ENCODE peak calls at places on chromosomes 5 and 9, in nine cellular contexts. M is cardiac fibroblast, K is foreskin fibroblast, N is ovary, B is uterus, U is fibroblast of pulmonary artery, T is PC-9, S is dorsolateral prefrontal cortex, Y is PC-3. H is an unnamed sample.

GRCh38 chr5:74392698-74393431 is 247.7 kb downstream of the ENC1 start:
- DNase-seq in B (no peak), N (no peak), U (peak; percentile 70), Y (peak; percentile 40), T (peak; percentile 94), M (peak; percentile 69), K (no peak), S (no peak), H (no peak)

GRCh38 chr9:23551171-23551795 is 274.8 kb downstream of the ELAVL2 start:
- DNase-seq in K (no peak), S (no peak), M (no peak), B (no peak), T (no peak), N (no peak), Y (no peak), U (no peak), H (no peak)

GRCh38 chr9:31030741-31031202 is 1353.7 kb upstream of the ACO1 start:
- DNase-seq in N (no peak), M (peak; percentile 6), U (peak; percentile 53), T (no peak), Y (peak; percentile 7), S (no peak), B (no peak), K (no peak), H (peak; percentile 27)

GRCh38 chr5:72021651-72022357 is 85.5 kb upstream of the MAP1B start:
- DNase-seq in U (no peak), S (no peak), B (no peak), T (no peak), K (no peak), M (no peak), Y (no peak), N (no peak), H (no peak)

GRCh38 chr5:169393907-169394306 is 93.0 kb upstream of the SLIT3 start:
- DNase-seq in N (no peak), U (no peak), Y (no peak), S (no peak), T (no peak), M (no peak), B (no peak), K (no peak), H (no peak)

GRCh38 chr5:90557871-90558270 is 726 bp upstream of the ADGRV1 start:
- DNase-seq in Y (peak; percentile 21), N (no peak), U (no peak), M (no peak), T (no peak), S (no peak), K (no peak), B (no peak), H (no peak)

GRCh38 chr5:104540448-104540847 is 977.9 kb upstream of the NUDT12 start:
- DNase-seq in B (no peak), N (peak; percentile 16), M (peak; percentile 64), T (no peak), S (no peak), K (peak; percentile 17), Y (peak; percentile 91), U (peak; percentile 79), H (peak; percentile 59)

GRCh38 chr5:172173771-172174170 is 14.3 kb downstream of the STK10 start:
- DNase-seq in M (peak; percentile 90), U (peak; percentile 46), K (no peak), Y (peak; percentile 90), S (no peak), B (no peak), N (no peak), T (no peak), H (peak; percentile 76)

GRCh38 chr5:38751103-38751502 is 94.7 kb upstream of the OSMR start:
- DNase-seq in N (no peak), T (no peak), B (no peak), S (no peak), K (no peak), U (peak; percentile 28), Y (peak; percentile 7), M (peak; percentile 16), H (no peak)
- TF ChIP-seq CTCF in N (no peak), T (peak; percentile 27), B (no peak), S (no peak), K (no peak), U (peak; percentile 26), Y (peak; percentile 51), M (peak; percentile 18), H (no peak)

GRCh38 chr5:140342896-140343295 is 3.5 kb downstream of the HBEGF start:
- DNase-seq in S (no peak), Y (no peak), T (no peak), K (no peak), M (no peak), B (no peak), N (no peak), U (no peak), H (no peak)

GRCh38 chr5:140346348-140347221 is at the start of gene HBEGF:
- DNase-seq in K (peak; percentile 63), M (peak; percentile 65), N (peak; percentile 78), B (peak; percentile 80), T (peak; percentile 70), U (peak; percentile 71), S (peak; percentile 82), Y (peak; percentile 94), H (peak; percentile 39)

GRCh38 chr5:140347382-140347781 is 979 bp upstream of the HBEGF start:
- DNase-seq in N (no peak), T (no peak), K (no peak), B (no peak), M (no peak), U (no peak), Y (no peak), S (no peak), H (no peak)

GRCh38 chr5:140345919-140346347 is 470 bp downstream of the HBEGF start:
- DNase-seq in S (peak; percentile 58), T (peak; percentile 38), M (peak; percentile 68), U (peak; percentile 68), Y (peak; percentile 56), N (peak; percentile 52), B (peak; percentile 67), K (peak; percentile 65), H (peak; percentile 29)

GRCh38 chr5:140344683-140345423 is 1.6 kb downstream of the HBEGF start:
- DNase-seq in U (no peak), S (no peak), N (no peak), B (no peak), Y (peak; percentile 83), T (peak; percentile 78), M (peak; percentile 34), K (peak; percentile 21), H (no peak)
- H3K4me3 ChIP-seq in U (peak overlapping the region; percentile 70), S (peak overlapping the region; percentile 91), N (no peak overlapping the region), B (peak overlapping the region; percentile 96), Y (peak overlapping the region; percentile 98), T (peak overlapping the region; percentile 94), M (no peak overlapping the region), K (no peak overlapping the region), H (peak overlapping the region; percentile 55)

GRCh38 chr5:34608368-34608767 is 47.8 kb upstream of the RAI14 start:
- DNase-seq in M (no peak), S (no peak), U (no peak), Y (no peak), K (no peak), B (no peak), T (no peak), N (no peak), H (no peak)
- TF ChIP-seq CTCF in M (no peak), S (no peak), U (no peak), Y (no peak), K (no peak), B (no peak), T (no peak), N (no peak), H (no peak)

GRCh38 chr9:37936965-37937364 is 33.0 kb upstream of the SLC25A51 start:
- DNase-seq in U (peak; percentile 75), T (no peak), S (no peak), M (peak; percentile 79), N (no peak), B (no peak), Y (no peak), K (peak; percentile 84), H (no peak)

GRCh38 chr9:37937403-37937802 is 33.5 kb upstream of the SLC25A51 start:
- DNase-seq in K (no peak), M (no peak), N (no peak), Y (no peak), B (no peak), T (no peak), U (no peak), S (no peak), H (no peak)

GRCh38 chr9:37936376-37936775 is 32.4 kb upstream of the SLC25A51 start:
- DNase-seq in Y (no peak), T (no peak), N (no peak), M (peak; percentile 54), B (no peak), U (no peak), S (no peak), K (no peak), H (no peak)

GRCh38 chr9:37939575-37940095 is 35.7 kb upstream of the SLC25A51 start:
- DNase-seq in Y (no peak), U (peak; percentile 47), B (no peak), S (no peak), M (no peak), T (no peak), K (no peak), N (no peak), H (no peak)

GRCh38 chr9:37938121-37938906 is 34.4 kb upstream of the SLC25A51 start:
- DNase-seq in S (peak; percentile 45), T (peak; percentile 66), K (peak; percentile 88), N (no peak), M (peak; percentile 75), Y (peak; percentile 80), B (peak; percentile 40), U (peak; percentile 78), H (no peak)
- H3K4me3 ChIP-seq in S (peak overlapping the region; percentile 16), T (no peak overlapping the region), K (no peak overlapping the region), N (no peak overlapping the region), M (no peak overlapping the region), Y (no peak overlapping the region), B (no peak overlapping the region), U (no peak overlapping the region), H (no peak overlapping the region)